ENCODE peak calls at places on chromosomes 5 and 9, in six cellular contexts. F, K, O, W, S and X are unnamed samples.

GRCh38 chr5:173917788-173918786 is 29.9 kb downstream of the CPEB4 start:
- DNase-seq in W (peak), O (peak), F (peak), K (peak), S (peak), X (peak)

GRCh38 chr9:8647824-8648223 is 848.2 kb upstream of the DMAC1 start:
- DNase-seq in S (no peak), O (no peak), W (no peak), F (no peak), K (no peak), X (no peak)

GRCh38 chr9:130636648-130637020 is 27.8 kb upstream of the PRDM12 start:
- DNase-seq in W (no peak), K (no peak), S (no peak), F (no peak), O (no peak), X (no peak)

GRCh38 chr5:11590475-11590874 is 313.8 kb downstream of the CTNND2 start:
- DNase-seq in S (no peak), O (no peak), F (no peak), W (no peak), K (no peak), X (no peak)

GRCh38 chr5:2256646-2257288 is 374.0 kb upstream of the IRX4 start:
- DNase-seq in K (no peak), S (no peak), W (no peak), F (no peak), O (no peak), X (no peak)

GRCh38 chr5:140550147-140551079 is 3.0 kb downstream of the EIF4EBP3 start:
- DNase-seq in O (no peak), W (no peak), S (no peak), K (no peak), F (no peak), X (no peak)

GRCh38 chr9:32251539-32251938 is 132.9 kb upstream of the ACO1 start:
- DNase-seq in O (peak), W (peak), F (peak), S (peak), K (peak), X (no peak)

GRCh38 chr5:52838306-52839015 is 50.7 kb downstream of the ITGA1 start:
- DNase-seq in W (no peak), F (no peak), O (no peak), S (no peak), K (no peak), X (no peak)

GRCh38 chr5:33737284-33737683 is 154.5 kb downstream of the ADAMTS12 start:
- DNase-seq in F (no peak), K (no peak), W (no peak), O (no peak), S (no peak), X (no peak)

GRCh38 chr9:84331119-84331791 is 9.3 kb downstream of the SLC28A3 start:
- DNase-seq in O (no peak), W (no peak), S (no peak), K (no peak), F (no peak), X (no peak)

GRCh38 chr9:38066907-38067610 is 2.0 kb downstream of the SHB start:
- DNase-seq in F (no peak), K (no peak), O (no peak), S (peak), W (no peak), X (no peak)

GRCh38 chr5:72248352-72249032 is 71.5 kb downstream of the MRPS27 start:
- DNase-seq in O (peak), S (peak), F (no peak), K (no peak), W (no peak), X (no peak)

GRCh38 chr5:151880304-151880703 is 44.3 kb downstream of the GLRA1 start:
- DNase-seq in K (no peak), O (no peak), S (no peak), W (no peak), F (no peak), X (no peak)

GRCh38 chr9:122190597-122191381 is 31.1 kb downstream of the MORN5 start:
- DNase-seq in F (no peak), S (no peak), K (no peak), W (peak), O (no peak), X (peak)

GRCh38 chr5:112758676-112759075 is 21.0 kb downstream of the APC start:
- DNase-seq in S (no peak), O (no peak), F (no peak), K (no peak), W (no peak), X (no peak)

GRCh38 chr5:112762113-112762810 is 24.6 kb downstream of the APC start:
- DNase-seq in F (no peak), O (no peak), K (no peak), S (no peak), W (no peak), X (no peak)

GRCh38 chr5:112755703-112756102 is 18.0 kb downstream of the APC start:
- DNase-seq in K (no peak), S (no peak), F (no peak), O (no peak), W (no peak), X (no peak)

GRCh38 chr5:112752335-112752734 is 14.7 kb downstream of the APC start:
- DNase-seq in F (no peak), K (no peak), O (no peak), W (no peak), S (no peak), X (no peak)

DNA sequence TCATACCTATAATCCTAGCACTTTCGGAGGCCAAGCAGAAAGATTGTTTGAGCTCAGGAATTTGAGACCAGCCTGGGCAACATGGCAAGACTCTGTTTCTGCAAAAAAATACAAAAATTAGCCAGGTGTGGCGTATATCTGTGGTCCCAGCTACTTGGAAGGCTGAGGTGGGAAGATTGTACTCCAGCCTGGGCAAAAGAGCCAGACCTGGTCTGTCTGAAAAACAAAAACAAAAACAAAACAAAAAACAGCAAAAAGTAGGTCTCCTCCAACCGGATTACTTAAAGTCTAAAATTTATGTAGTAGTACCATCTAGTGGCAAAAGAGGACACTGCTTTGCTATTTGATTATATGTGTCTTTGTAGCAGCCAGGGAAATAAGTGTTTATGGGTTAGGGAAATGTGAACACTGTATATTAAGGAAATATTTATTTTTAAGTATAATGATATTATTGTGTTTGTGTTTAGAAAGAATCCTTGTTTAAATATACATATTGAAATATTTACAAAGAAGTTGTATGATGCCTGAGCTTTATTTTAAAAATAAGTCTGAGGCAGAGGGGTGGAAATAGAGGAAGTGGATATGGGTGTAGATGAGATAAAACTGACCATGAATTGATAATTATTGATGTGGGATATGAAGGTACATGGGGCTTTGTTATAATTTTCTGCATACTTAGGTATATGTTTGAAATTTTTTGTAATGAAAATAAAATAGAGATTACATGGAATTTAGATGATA is 20.0 kb downstream of the APC start:
- DNase-seq in W (peak), S (peak), K (peak), F (peak), O (peak), X (peak)
- TF ChIP-seq REST in W (no peak), S (no peak), K (no peak), F (no peak), O (no peak), X (no peak)

GRCh38 chr9:128704356-128704670 is 2.0 kb downstream of the PKN3 start:
- DNase-seq in W (no peak), S (no peak), O (no peak), K (no peak), F (no peak), X (no peak)

GRCh38 chr9:128703616-128704355 is 1.5 kb downstream of the PKN3 start:
- DNase-seq in F (peak), K (no peak), S (peak), W (no peak), O (no peak), X (no peak)

GRCh38 chr9:128702949-128703615 is 779 bp downstream of the PKN3 start:
- DNase-seq in O (no peak), K (no peak), W (no peak), S (peak), F (peak), X (no peak)

GRCh38 chr9:128705051-128705965 is 3.0 kb downstream of the PKN3 start:
- DNase-seq in K (no peak), O (no peak), S (no peak), W (no peak), F (no peak), X (no peak)

DNA sequence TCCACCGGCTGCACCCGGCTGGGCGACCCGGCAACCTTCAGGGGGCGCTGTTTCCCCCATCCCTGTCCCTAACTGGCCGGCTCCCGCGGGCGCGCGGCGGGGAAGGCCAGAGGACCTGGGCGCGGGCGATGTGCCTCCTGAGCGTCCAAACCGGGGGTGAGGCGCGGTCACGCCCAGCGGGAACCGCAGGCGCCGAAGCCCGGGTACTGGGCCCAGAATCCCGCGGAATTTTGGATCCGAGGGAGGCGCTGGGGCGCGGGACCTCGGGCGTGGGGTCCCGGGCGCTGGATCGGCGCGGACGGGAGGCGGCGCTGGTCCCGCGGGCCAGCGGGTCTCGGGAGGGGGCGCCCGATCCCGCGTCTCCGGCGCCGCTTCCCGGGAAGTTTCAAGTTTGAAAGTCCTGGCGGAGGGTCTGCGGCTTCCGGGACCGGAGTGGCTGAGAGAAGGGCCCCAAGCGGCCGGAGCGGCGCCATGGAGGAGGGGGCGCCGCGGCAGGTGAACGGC is at the start of gene PKN3:
- DNase-seq in W (peak), K (no peak), F (peak), S (peak), O (peak), X (no peak)
- TF ChIP-seq SIN3A in W (peak), K (no peak), F (no peak), S (peak), O (no peak), X (peak)

GRCh38 chr5:179880066-179880650 is 21.5 kb upstream of the MRNIP start:
- DNase-seq in W (no peak), K (no peak), O (no peak), S (no peak), F (no peak), X (no peak)

GRCh38 chr5:179880848-179881590 is 22.4 kb upstream of the MRNIP start:
- DNase-seq in W (no peak), F (no peak), K (no peak), S (no peak), O (no peak), X (no peak)

GRCh38 chr5:179879003-179879689 is 20.5 kb upstream of the MRNIP start:
- DNase-seq in W (no peak), O (no peak), F (no peak), S (no peak), K (no peak), X (no peak)

GRCh38 chr5:179878222-179879002 is 19.8 kb upstream of the MRNIP start:
- DNase-seq in K (no peak), O (no peak), S (no peak), W (no peak), F (no peak), X (no peak)

GRCh38 chr5:179879690-179880010 is 21.0 kb upstream of the MRNIP start:
- DNase-seq in F (peak), W (no peak), K (no peak), O (no peak), S (no peak), X (no peak)
- TF ChIP-seq REST in F (no peak), W (no peak), K (no peak), O (no peak), S (no peak), X (no peak)

DNA sequence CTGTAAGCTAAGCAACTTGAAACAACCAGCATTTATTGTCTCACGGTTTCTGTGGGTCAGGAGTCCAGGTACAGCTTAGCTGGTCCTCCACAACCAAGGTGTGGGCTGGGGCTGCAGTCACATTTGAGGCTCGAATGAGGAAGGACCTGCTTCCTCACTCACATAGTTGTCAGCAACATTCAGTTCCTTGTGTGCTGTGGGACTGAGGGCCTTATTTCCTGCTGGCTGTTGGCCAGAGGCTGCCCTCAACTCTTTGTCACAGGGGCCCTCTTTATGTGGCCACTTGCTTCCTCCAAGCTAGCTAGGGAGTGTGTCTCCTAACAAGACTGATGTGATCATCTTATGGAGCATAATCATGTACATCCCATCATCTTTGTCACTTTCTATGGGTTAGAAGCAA is 29.2 kb upstream of the SEMA4D start:
- DNase-seq in S (no peak), F (no peak), K (no peak), W (no peak), O (no peak), X (no peak)
- TF ChIP-seq SIN3A in S (no peak), F (no peak), K (no peak), W (no peak), O (no peak), X (no peak)

DNA sequence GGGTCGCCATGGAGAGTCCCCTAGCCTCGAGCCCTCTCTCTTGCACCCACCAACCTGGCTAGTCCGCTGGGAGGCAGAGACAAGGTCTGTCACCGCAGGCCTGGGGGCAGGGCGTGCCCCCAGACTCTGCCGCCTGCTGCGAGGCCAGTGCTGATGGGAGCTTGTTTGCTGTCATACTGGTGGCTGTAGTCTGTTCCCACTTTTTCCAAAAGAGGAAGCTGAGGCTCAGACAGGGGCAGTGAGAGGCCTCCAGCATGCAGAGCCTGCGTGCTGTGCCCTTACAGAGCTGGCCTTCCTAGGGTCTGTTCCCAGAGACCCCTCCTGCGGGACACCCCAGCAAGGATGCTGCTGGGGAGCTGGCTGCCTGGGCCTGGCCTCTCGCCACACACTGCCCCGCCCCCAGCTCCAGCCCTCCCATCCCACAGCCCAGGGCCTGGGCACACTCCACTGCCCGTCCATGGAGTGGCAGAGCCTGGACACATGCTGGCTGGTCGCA is 21.0 kb upstream of the SUSD3 start:
- DNase-seq in W (no peak), F (no peak), S (no peak), K (no peak), O (no peak), X (no peak)
- TF ChIP-seq REST in W (no peak), F (no peak), S (no peak), K (no peak), O (no peak), X (no peak)

DNA sequence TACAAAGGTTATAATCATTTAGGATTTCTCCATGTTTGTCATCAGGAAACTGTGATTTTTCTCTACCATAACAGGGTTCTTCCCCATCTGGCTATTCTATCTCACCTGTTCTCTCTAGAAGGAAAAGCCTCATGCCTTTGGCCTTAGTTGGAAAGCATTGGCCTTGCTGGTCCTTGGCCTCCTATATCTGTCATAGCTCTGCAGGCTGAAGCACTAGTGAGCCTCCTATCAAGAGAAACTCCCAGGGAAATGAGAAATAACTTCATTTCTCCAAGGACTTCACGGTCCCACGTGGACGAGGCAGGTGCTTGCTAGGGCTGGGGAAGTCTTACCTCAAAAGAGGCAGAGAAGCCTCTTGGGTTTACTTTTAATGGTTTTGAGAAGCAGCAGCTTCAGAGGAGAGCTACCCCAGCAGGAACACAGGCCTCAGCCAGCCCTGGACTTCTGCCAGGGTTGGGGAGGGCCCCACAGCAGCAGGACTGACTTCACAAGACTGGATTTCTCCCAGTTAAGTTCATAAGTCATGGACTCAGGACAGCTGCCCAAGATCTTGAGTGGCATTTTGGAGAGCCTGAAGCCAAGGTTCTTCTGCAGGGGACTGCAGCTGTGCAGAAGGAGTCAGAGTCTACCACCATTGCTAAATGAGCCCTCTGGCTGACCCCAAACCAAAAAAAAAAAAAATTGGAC is 15.8 kb upstream of the PSAT1 start:
- DNase-seq in F (peak), K (no peak), O (no peak), W (peak), S (peak), X (no peak)
- TF ChIP-seq SIN3A in F (no peak), K (no peak), O (no peak), W (no peak), S (no peak), X (no peak)

DNA sequence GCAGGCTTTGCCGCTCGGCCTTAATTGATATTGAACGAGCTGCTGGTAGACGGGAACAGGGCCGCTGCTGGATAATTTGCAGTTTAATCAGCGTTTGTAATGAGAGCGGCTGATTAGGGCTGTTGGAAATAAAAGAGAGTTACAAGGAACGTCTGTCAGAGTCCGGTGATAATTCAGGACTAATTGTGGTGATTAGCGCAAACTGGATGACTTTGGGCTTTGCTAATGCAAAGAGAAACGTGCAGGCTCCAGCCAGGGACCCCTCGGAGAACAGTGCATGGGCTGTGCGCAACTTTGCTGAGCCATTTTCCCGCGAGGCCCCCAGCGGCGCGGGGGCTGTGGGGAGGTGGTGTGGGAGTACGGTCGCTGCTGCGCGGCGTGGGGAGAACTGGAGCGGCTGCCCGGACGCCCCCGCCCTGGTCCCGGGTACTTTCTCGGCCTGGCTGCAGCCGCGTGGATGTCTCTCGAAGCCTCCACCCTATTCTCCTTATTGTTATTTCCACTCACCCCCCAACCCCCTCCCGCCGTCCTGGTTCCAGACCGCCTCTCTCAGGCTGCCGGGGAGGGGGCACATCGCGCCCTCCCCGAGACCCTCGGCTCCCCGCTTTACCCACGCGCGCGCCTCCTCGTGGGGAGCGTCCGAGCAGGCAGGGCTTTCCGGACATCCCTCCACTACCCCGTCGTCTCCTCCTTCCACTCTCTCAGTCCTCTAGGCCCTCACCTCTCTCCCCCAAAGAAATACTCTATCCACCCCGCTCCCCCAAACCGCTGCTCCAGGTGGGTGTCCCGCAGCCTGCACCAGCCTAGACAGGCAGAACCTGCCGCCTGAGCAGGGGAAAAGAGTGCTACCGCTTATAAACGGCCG is 68.5 kb upstream of the TBCA start:
- DNase-seq in O (no peak), W (no peak), K (no peak), S (no peak), F (peak), X (no peak)
- TF ChIP-seq REST in O (no peak), W (no peak), K (no peak), S (no peak), F (no peak), X (no peak)